ENCODE peak calls at places on chromosomes 5 and 9, in seven cellular contexts. P, X, T, A, M, J and R are unnamed samples.
A peak's percentile ranks its signal among the peaks of the same experiment; 100 is the strongest.

GRCh38 chr5:125134216-125135081 is 388.0 kb upstream of the ZNF608 start:
- DNase-seq in A (no peak), M (no peak), J (no peak), T (peak; percentile 91), X (no peak), P (no peak), R (no peak)

GRCh38 chr5:32232441-32233219 is 58.5 kb upstream of the GOLPH3 start:
- DNase-seq in T (peak; percentile 39), A (peak; percentile 74), J (peak; percentile 68), X (peak; percentile 59), P (peak; percentile 54), M (peak; percentile 79), R (peak; percentile 75)

GRCh38 chr9:127390563-127390962 is 6.4 kb upstream of the SLC2A8 start:
- DNase-seq in A (peak; percentile 83), X (no peak), M (no peak), P (no peak), J (no peak), T (no peak), R (no peak)

GRCh38 chr5:131541766-131542165 is 93.3 kb downstream of the RAPGEF6 start:
- DNase-seq in M (no peak), P (no peak), A (no peak), T (no peak), X (no peak), J (no peak), R (no peak)

GRCh38 chr9:131179561-131180219 is 54.3 kb downstream of the NUP214 start:
- DNase-seq in P (no peak), A (no peak), T (peak; percentile 95), X (no peak), M (no peak), J (no peak), R (no peak)

GRCh38 chr5:85823462-85824426 is 794.0 kb upstream of the COX7C start:
- DNase-seq in X (no peak), T (no peak), A (no peak), M (no peak), P (no peak), J (no peak), R (no peak)

GRCh38 chr5:104347119-104347708 is 784.6 kb upstream of the NUDT12 start:
- DNase-seq in P (no peak), A (peak; percentile 28), X (no peak), T (peak; percentile 19), J (no peak), M (peak; percentile 10), R (no peak)

GRCh38 chr5:132485641-132486317 is 4.8 kb downstream of the IRF1 start:
- DNase-seq in P (no peak), J (no peak), M (no peak), X (no peak), T (no peak), A (no peak), R (peak; percentile 19)

GRCh38 chr9:120257483-120257882 is 322.5 kb downstream of the CDK5RAP2 start:
- DNase-seq in A (no peak), M (no peak), J (no peak), X (no peak), T (peak; percentile 11), P (no peak), R (no peak)

GRCh38 chr5:14953075-14953474 is 81.5 kb upstream of the ANKH start:
- DNase-seq in X (no peak), M (no peak), P (no peak), T (no peak), J (no peak), A (no peak), R (no peak)

GRCh38 chr9:15142903-15143534 is 164.0 kb downstream of the TTC39B start:
- DNase-seq in A (peak; percentile 70), P (no peak), M (peak; percentile 69), T (peak; percentile 42), X (no peak), J (no peak), R (no peak)

GRCh38 chr9:130196643-130197042 is 24.4 kb downstream of the NCS1 start:
- DNase-seq in M (no peak), T (no peak), P (no peak), X (no peak), A (no peak), J (no peak), R (no peak)

GRCh38 chr9:129832957-129833356 is 2.1 kb downstream of the C9orf78 start:
- DNase-seq in X (no peak), A (no peak), P (no peak), T (no peak), J (no peak), M (no peak), R (no peak)

GRCh38 chr5:155850411-155850810 is 476.6 kb upstream of the SGCD start:
- DNase-seq in A (no peak), P (no peak), X (no peak), M (no peak), J (no peak), T (no peak), R (no peak)

GRCh38 chr5:55773057-55773456 is 35.2 kb downstream of the DDX4 start:
- DNase-seq in M (no peak), P (no peak), A (no peak), X (no peak), J (no peak), T (no peak), R (no peak)

GRCh38 chr5:133943475-133943817 is 25.0 kb downstream of the C5orf15 start:
- DNase-seq in T (no peak), J (no peak), A (no peak), X (no peak), M (no peak), P (no peak), R (no peak)

GRCh38 chr5:60141119-60141518 is 247.6 kb upstream of the PDE4D start:
- DNase-seq in J (no peak), T (no peak), M (no peak), P (no peak), A (no peak), X (no peak), R (no peak)

GRCh38 chr5:133109655-133110483 is 58.1 kb downstream of the HSPA4 start:
- DNase-seq in M (no peak), P (no peak), A (no peak), T (no peak), J (no peak), X (no peak), R (peak; percentile 36)

GRCh38 chr9:96020822-96021615 is 145.5 kb downstream of the ERCC6L2 start:
- DNase-seq in T (no peak), M (peak; percentile 64), X (no peak), J (peak; percentile 46), A (peak; percentile 50), P (no peak), R (no peak)

GRCh38 chr5:61362796-61363364 is 30.8 kb downstream of the ZSWIM6 start:
- DNase-seq in M (peak; percentile 34), P (no peak), A (no peak), J (no peak), X (no peak), T (no peak), R (no peak)

GRCh38 chr9:127931092-127931881 is 710 bp upstream of the PIP5KL1 start:
- DNase-seq in M (peak; percentile 21), P (no peak), X (no peak), J (no peak), T (peak; percentile 68), A (peak; percentile 67), R (no peak)

GRCh38 chr5:10594591-10595210 is 30.8 kb downstream of the ANKRD33B start:
- DNase-seq in M (no peak), A (no peak), X (no peak), P (no peak), T (peak; percentile 77), J (no peak), R (peak; percentile 42)

GRCh38 chr9:121173501-121173900 is 28.2 kb downstream of the RAB14 start:
- DNase-seq in P (no peak), A (no peak), T (no peak), X (no peak), M (no peak), J (no peak), R (no peak)

GRCh38 chr9:74557577-74557976 is 60.4 kb downstream of the RORB start:
- DNase-seq in P (no peak), A (no peak), X (no peak), J (no peak), M (no peak), T (no peak), R (no peak)

DNA sequence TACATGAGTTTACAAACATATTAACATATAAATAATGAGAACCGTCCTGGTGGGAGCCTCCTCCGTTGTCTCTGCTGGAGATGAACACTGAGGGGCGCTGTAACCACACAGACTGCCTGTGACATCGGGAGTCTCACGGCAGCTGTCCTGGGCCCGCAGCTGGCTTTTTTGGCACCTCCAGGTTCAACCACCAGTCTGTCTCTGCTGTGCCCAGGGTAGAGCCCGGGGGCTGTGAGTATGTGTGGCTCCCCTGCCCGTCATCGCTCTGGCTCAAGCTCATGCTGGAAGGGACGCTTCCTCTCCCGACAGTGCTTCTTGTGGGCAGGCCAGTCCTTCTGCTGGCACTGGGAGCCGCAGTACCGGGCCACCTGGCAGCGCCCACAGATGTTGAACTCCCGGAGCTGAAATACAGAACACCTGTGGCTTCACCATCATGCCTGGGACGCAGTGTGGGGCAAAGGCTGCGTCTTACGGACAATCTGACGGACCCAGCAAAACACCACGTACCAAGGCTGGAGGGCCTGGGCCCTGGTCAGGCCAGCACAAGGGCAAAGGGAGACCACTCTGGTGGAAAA is 3.6 kb upstream of the DPH7 start:
- DNase-seq in J (no peak), T (no peak), M (peak; percentile 57), X (no peak), P (no peak), A (no peak), R (no peak)
- TF ChIP-seq CTCF in J (peak; percentile 35), T (no peak), M (peak; percentile 61), X (no peak), P (no peak), A (peak; percentile 29), R (no peak)

DNA sequence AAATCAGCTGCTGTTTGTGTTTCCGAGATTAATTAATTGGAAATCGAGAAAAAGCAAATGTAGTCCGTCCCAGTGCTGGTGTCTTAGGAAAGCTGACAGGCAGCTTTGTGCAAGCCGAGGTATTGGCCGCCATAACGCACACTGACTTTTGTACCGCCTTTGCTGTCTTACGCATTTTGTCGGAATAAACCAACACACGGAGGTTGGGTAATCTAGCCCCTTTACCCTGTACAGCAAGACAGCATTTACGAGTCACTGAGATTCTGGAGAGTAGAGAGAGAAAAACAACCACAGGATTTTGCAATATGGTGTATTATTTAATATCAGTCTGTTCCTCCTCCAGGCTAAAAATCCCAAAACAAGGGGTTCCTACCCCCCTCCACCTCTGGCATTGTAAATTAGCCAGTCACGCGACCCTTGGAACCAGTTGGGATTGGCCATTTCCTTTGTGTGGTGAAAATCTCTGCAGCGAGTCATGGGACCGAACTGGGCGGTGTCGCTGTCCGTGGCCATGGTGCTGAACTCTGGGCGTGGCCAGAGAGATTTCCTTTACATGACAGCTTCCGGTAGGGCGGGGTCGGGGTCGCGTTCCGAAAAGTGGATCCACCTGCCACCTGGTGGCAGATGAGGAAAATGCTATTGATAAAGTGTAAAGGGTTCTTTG is 10.3 kb upstream of the PCDHB1 start:
- DNase-seq in A (peak; percentile 98), X (peak; percentile 70), T (peak; percentile 13), J (peak; percentile 85), M (peak; percentile 98), P (peak; percentile 30), R (peak; percentile 91)
- H3K27ac ChIP-seq in A (peak overlapping the region; percentile 89), X (no peak overlapping the region), T (no peak overlapping the region), J (no peak overlapping the region), M (peak overlapping the region; percentile 42), P (no peak overlapping the region), R (no peak overlapping the region)

GRCh38 chr5:175873090-175873454 is 1.7 kb downstream of the CPLX2 start:
- DNase-seq in J (no peak), P (no peak), T (no peak), X (no peak), M (peak; percentile 80), A (peak; percentile 18), R (no peak)
- TF ChIP-seq CTCF in J (peak; percentile 17), P (no peak), T (no peak), X (no peak), M (peak; percentile 60), A (peak; percentile 26), R (no peak)

GRCh38 chr9:38046669-38047300 is 22.2 kb downstream of the SHB start:
- DNase-seq in T (peak; percentile 86), X (no peak), M (no peak), J (no peak), A (peak; percentile 46), P (no peak), R (no peak)
- H3K27ac ChIP-seq in T (peak overlapping the region; percentile 87), X (no peak overlapping the region), M (no peak overlapping the region), J (peak overlapping the region; percentile 83), A (peak overlapping the region; percentile 90), P (no peak overlapping the region), R (peak overlapping the region; percentile 71)